ENCODE peak calls at places on chromosome 1, in seven cellular contexts. W is fibroblast of pulmonary artery, Q is epithelial cell of proximal tubule, B is pancreas, U is left ventricle myocardium inferior, T is AG10803, L is thoracic aorta. R is an unnamed sample.

GRCh38 chr1:174606471-174606870 is 158.7 kb downstream of the GPR52 start:
- DNase-seq in W (no peak), Q (no peak), B (no peak), U (no peak), T (no peak), L (no peak), R (no peak)

GRCh38 chr1:220219865-220220698 is 52.2 kb downstream of the RAB3GAP2 start:
- DNase-seq in W (no peak), Q (no peak), B (no peak), U (no peak), T (no peak), L (no peak), R (no peak)

GRCh38 chr1:160830321-160831153 is 32.1 kb downstream of the CD244 start:
- DNase-seq in W (peak; percentile 61), Q (no peak), B (peak; percentile 72), U (no peak), T (peak; percentile 15), L (no peak), R (no peak)

GRCh38 chr1:37995773-37996379 is 6.1 kb upstream of the SF3A3 start:
- DNase-seq in W (peak; percentile 86), Q (no peak), B (peak; percentile 54), U (peak; percentile 86), T (peak; percentile 94), L (no peak), R (no peak)

GRCh38 chr1:36137776-36138175 is 11.5 kb downstream of the TRAPPC3 start:
- DNase-seq in W (no peak), Q (no peak), B (no peak), U (no peak), T (no peak), L (no peak), R (no peak)

GRCh38 chr1:41359211-41360073 is 1.8 kb upstream of the FOXO6 start:
- DNase-seq in W (peak; percentile 35), Q (no peak), B (peak; percentile 18), U (no peak), T (peak; percentile 84), L (no peak), R (no peak)

GRCh38 chr1:201218409-201218808 is 27.8 kb downstream of the IGFN1 start:
- DNase-seq in W (no peak), Q (no peak), B (no peak), U (no peak), T (no peak), L (no peak), R (no peak)

GRCh38 chr1:181482521-181483083 is 715 bp upstream of the CACNA1E start:
- DNase-seq in W (no peak), Q (no peak), B (no peak), U (no peak), T (peak; percentile 9), L (no peak), R (no peak)

GRCh38 chr1:199081739-199082138 is 442.9 kb downstream of the PTPRC start:
- DNase-seq in W (no peak), Q (no peak), B (no peak), U (no peak), T (peak; percentile 1), L (no peak), R (no peak)

GRCh38 chr1:182615468-182616129 is 11.4 kb upstream of the RGS16 start:
- DNase-seq in W (peak; percentile 36), Q (no peak), B (no peak), U (peak; percentile 48), T (peak; percentile 60), L (peak; percentile 43), R (no peak)

GRCh38 chr1:112439592-112439991 is 43.6 kb downstream of the CTTNBP2NL start:
- DNase-seq in W (no peak), Q (no peak), B (no peak), U (no peak), T (no peak), L (no peak), R (no peak)

GRCh38 chr1:19765623-19766022 is 34.1 kb downstream of the TMCO4 start:
- DNase-seq in W (peak; percentile 88), Q (peak; percentile 80), B (no peak), U (no peak), T (peak; percentile 92), L (no peak), R (peak; percentile 83)

GRCh38 chr1:155104605-155105534 is 22.8 kb upstream of the EFNA1 start:
- DNase-seq in W (no peak), Q (no peak), B (no peak), U (no peak), T (no peak), L (no peak), R (no peak)

GRCh38 chr1:91549041-91549735 is 48.5 kb downstream of the CDC7 start:
- DNase-seq in W (no peak), Q (no peak), B (no peak), U (no peak), T (no peak), L (no peak), R (no peak)

GRCh38 chr1:206895837-206896242 is 1.4 kb upstream of the IL24 start:
- DNase-seq in W (peak; percentile 94), Q (no peak), B (no peak), U (no peak), T (peak; percentile 96), L (no peak), R (no peak)

GRCh38 chr1:64898107-64898861 is 68.1 kb downstream of the JAK1 start:
- DNase-seq in W (peak; percentile 89), Q (peak; percentile 100), B (peak; percentile 86), U (peak; percentile 79), T (peak; percentile 91), L (peak; percentile 89), R (peak; percentile 99)

GRCh38 chr1:153395136-153395685 is 4.3 kb upstream of the S100A8 start:
- DNase-seq in W (no peak), Q (no peak), B (no peak), U (peak; percentile 37), T (peak; percentile 5), L (no peak), R (no peak)

GRCh38 chr1:5889901-5890300 is 102.3 kb downstream of the NPHP4 start:
- DNase-seq in W (no peak), Q (no peak), B (no peak), U (no peak), T (no peak), L (no peak), R (no peak)

GRCh38 chr1:39474810-39475209 is 16.6 kb upstream of the BMP8A start:
- DNase-seq in W (no peak), Q (no peak), B (no peak), U (peak; percentile 41), T (no peak), L (no peak), R (no peak)

GRCh38 chr1:109768335-109768650 is 4.6 kb upstream of the EPS8L3 start:
- DNase-seq in W (no peak), Q (no peak), B (no peak), U (peak; percentile 5), T (no peak), L (no peak), R (no peak)

DNA sequence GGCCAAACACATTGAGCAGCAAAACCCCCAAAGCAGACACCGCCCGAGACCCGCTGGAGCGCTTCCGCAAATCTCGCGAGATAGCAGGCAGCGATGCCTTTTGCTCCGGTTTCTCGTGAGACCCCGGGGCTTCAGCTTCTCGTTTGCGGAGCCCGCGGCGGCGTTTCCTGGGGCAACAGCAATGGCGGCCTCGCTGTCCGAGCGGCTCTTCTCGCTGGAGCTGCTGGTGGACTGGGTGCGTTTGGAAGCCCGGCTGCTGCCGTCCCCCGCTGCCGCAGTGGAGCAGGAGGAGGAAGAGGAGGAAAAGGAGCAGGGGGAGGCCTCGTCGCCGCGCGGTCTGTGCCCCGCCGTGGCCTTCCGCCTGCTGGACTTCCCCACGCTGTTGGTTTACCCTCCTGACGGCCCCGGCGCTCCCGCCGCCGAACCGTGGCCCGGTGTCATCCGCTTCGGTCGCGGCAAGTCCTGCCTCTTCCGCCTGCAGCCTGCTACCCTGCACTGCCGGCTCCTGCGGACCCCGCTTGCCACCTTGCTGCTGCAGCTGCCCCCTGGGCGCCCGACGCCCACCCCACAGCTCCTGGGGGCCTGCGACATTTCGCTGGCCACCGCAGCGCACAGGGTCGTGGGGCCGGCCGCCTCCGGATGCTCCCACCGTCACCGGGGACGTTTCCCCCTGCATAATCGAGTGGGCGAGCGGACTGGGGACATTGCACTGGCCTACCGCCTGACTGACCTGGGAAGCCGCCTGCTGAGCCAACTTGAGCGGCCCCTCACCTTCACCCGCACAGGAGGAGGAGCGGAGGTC is at the start of gene MAP10:
- DNase-seq in W (peak; percentile 81), Q (peak; percentile 12), B (peak; percentile 60), U (peak; percentile 77), T (peak; percentile 74), L (no peak), R (peak; percentile 28)
- H3K4me3 ChIP-seq in W (peak within 1 kb of the TSS; percentile 68), Q (peak within 1 kb of the TSS; percentile 63), B (peak within 1 kb of the TSS; percentile 68), U (peak within 1 kb of the TSS; percentile 79), T (peak within 1 kb of the TSS; percentile 74), L (peak within 1 kb of the TSS; percentile 81), R (peak within 1 kb of the TSS; percentile 49)

DNA sequence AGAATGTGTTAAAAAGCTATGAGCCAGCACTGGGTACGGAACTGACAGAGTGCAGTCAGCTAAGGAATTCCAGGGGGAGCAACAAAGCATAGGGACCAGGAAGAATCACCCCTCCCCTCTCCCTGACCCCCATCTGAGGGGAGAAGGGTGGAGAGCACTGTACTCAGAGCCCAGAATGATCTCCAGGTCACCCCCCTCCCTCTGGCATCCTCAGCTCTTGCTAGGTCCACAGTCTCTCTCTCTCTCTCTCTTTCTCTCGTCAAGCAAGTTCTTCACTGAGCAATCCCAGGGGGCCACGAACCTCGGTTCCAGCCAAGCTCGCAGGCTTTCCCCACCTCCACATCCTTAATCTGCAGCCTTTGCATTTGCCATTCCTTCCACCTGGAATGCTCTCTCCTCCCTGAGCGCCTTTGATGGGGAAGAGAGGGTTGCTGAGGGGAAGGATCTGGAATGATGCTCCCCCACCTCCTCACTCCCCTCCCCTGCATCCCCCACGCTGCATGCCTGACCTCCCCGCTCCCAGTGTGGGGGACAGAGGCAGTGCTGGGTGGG is 6.7 kb upstream of the WASF2 start:
- DNase-seq in W (peak; percentile 60), Q (no peak), B (no peak), U (peak; percentile 50), T (peak; percentile 51), L (no peak), R (no peak)
- TF ChIP-seq CTCF in W (peak; percentile 40), Q (peak; percentile 48), B (no peak), U (peak; percentile 33), T (peak; percentile 58), L (peak; percentile 40), R (peak; percentile 53)

GRCh38 chr1:3609016-3609768 is 2.1 kb downstream of the MEGF6 start:
- DNase-seq in W (no peak), Q (no peak), B (no peak), U (no peak), T (no peak), L (no peak), R (no peak)

GRCh38 chr1:3611170-3612019 is at the start of gene MEGF6:
- DNase-seq in W (no peak), Q (no peak), B (peak; percentile 71), U (peak; percentile 49), T (no peak), L (no peak), R (no peak)

GRCh38 chr1:3610823-3611169 is 512 bp downstream of the MEGF6 start:
- DNase-seq in W (no peak), Q (no peak), B (no peak), U (no peak), T (no peak), L (no peak), R (no peak)

GRCh38 chr1:3609769-3610157 is 1.5 kb downstream of the MEGF6 start:
- DNase-seq in W (no peak), Q (no peak), B (no peak), U (no peak), T (no peak), L (no peak), R (no peak)

GRCh38 chr1:3610165-3610822 is 1.0 kb downstream of the MEGF6 start:
- DNase-seq in W (no peak), Q (no peak), B (no peak), U (no peak), T (peak; percentile 46), L (no peak), R (no peak)
- H3K4me3 ChIP-seq in W (no peak overlapping the region), Q (no peak overlapping the region), B (no peak overlapping the region), U (peak overlapping the region; percentile 60), T (no peak overlapping the region), L (peak overlapping the region; percentile 67), R (no peak overlapping the region)

GRCh38 chr1:17270891-17271765 is 22.2 kb downstream of the PADI3 start:
- DNase-seq in W (no peak), Q (no peak), B (no peak), U (no peak), T (no peak), L (no peak), R (no peak)
- TF ChIP-seq CTCF in W (no peak), Q (no peak), B (no peak), U (no peak), T (no peak), L (no peak), R (no peak)

R was measured in kidney epithelial cell.